ENCODE peak calls at places on chromosomes 4 and X, in eight cellular contexts. One of them, this sample, is unnamed.

GRCh38 chr4:124307143-124307542 is 405.4 kb downstream of the ANKRD50 start:
- DNase-seq in mesenchymal stem cell: no peak
- DNase-seq in psoas muscle: no peak
- DNase-seq in astrocyte of the spinal cord: no peak
- DNase-seq in hepatocyte: no peak
- DNase-seq in GM12865: no peak
- DNase-seq in lower leg skin: no peak
- DNase-seq in AG04449: no peak
- DNase-seq in this sample: no peak

GRCh38 chrX:135509885-135510284 is 10.6 kb upstream of the INTS6L start:
- DNase-seq in astrocyte of the spinal cord: no peak
- DNase-seq in hepatocyte: no peak
- DNase-seq in psoas muscle: no peak
- DNase-seq in GM12865: no peak
- DNase-seq in AG04449: no peak
- DNase-seq in mesenchymal stem cell: no peak
- DNase-seq in lower leg skin: no peak
- DNase-seq in this sample: no peak

GRCh38 chr4:12724520-12724919 is 759.6 kb downstream of the RAB28 start:
- DNase-seq in GM12865: peak
- DNase-seq in AG04449: no peak
- DNase-seq in hepatocyte: peak
- DNase-seq in mesenchymal stem cell: peak
- DNase-seq in psoas muscle: no peak
- DNase-seq in lower leg skin: no peak
- DNase-seq in astrocyte of the spinal cord: no peak
- DNase-seq in this sample: no peak

GRCh38 chr4:109786846-109787245 is 15.0 kb downstream of the CFI start:
- DNase-seq in psoas muscle: no peak
- DNase-seq in astrocyte of the spinal cord: no peak
- DNase-seq in hepatocyte: no peak
- DNase-seq in lower leg skin: no peak
- DNase-seq in GM12865: no peak
- DNase-seq in mesenchymal stem cell: no peak
- DNase-seq in AG04449: no peak
- DNase-seq in this sample: no peak

GRCh38 chr4:173958445-173958844 is 325.0 kb downstream of the FBXO8 start:
- DNase-seq in AG04449: no peak
- DNase-seq in GM12865: no peak
- DNase-seq in mesenchymal stem cell: peak
- DNase-seq in astrocyte of the spinal cord: peak
- DNase-seq in hepatocyte: no peak
- DNase-seq in lower leg skin: no peak
- DNase-seq in psoas muscle: no peak
- DNase-seq in this sample: no peak

GRCh38 chrX:38641197-38641596 is 79.9 kb downstream of the TSPAN7 start:
- DNase-seq in astrocyte of the spinal cord: no peak
- DNase-seq in hepatocyte: no peak
- DNase-seq in mesenchymal stem cell: no peak
- DNase-seq in psoas muscle: no peak
- DNase-seq in lower leg skin: no peak
- DNase-seq in AG04449: no peak
- DNase-seq in GM12865: no peak
- DNase-seq in this sample: no peak

GRCh38 chr4:188297873-188298272 is 158.6 kb downstream of the TRIML1 start:
- DNase-seq in psoas muscle: no peak
- DNase-seq in mesenchymal stem cell: peak
- DNase-seq in AG04449: peak
- DNase-seq in GM12865: no peak
- DNase-seq in hepatocyte: no peak
- DNase-seq in astrocyte of the spinal cord: peak
- DNase-seq in lower leg skin: no peak
- DNase-seq in this sample: peak

GRCh38 chr4:142128529-142128928 is 492.1 kb downstream of the IL15 start:
- DNase-seq in AG04449: peak
- DNase-seq in lower leg skin: no peak
- DNase-seq in hepatocyte: peak
- DNase-seq in mesenchymal stem cell: peak
- DNase-seq in GM12865: no peak
- DNase-seq in astrocyte of the spinal cord: peak
- DNase-seq in psoas muscle: no peak
- DNase-seq in this sample: peak

GRCh38 chr4:17781072-17781830 is at the start of gene FAM184B:
- DNase-seq in mesenchymal stem cell: peak
- DNase-seq in AG04449: no peak
- DNase-seq in lower leg skin: no peak
- DNase-seq in hepatocyte: peak
- DNase-seq in psoas muscle: peak
- DNase-seq in astrocyte of the spinal cord: peak
- DNase-seq in GM12865: no peak
- DNase-seq in this sample: no peak

GRCh38 chrX:85501349-85501748 is 121.9 kb upstream of the POF1B start:
- DNase-seq in astrocyte of the spinal cord: no peak
- DNase-seq in hepatocyte: no peak
- DNase-seq in AG04449: no peak
- DNase-seq in GM12865: no peak
- DNase-seq in psoas muscle: no peak
- DNase-seq in lower leg skin: no peak
- DNase-seq in mesenchymal stem cell: no peak
- DNase-seq in this sample: no peak

GRCh38 chrX:85493821-85494220 is 114.4 kb upstream of the POF1B start:
- DNase-seq in lower leg skin: no peak
- DNase-seq in hepatocyte: no peak
- DNase-seq in mesenchymal stem cell: no peak
- DNase-seq in GM12865: no peak
- DNase-seq in AG04449: no peak
- DNase-seq in astrocyte of the spinal cord: no peak
- DNase-seq in psoas muscle: no peak
- DNase-seq in this sample: no peak

GRCh38 chrX:85504381-85504780 is 124.9 kb upstream of the POF1B start:
- DNase-seq in astrocyte of the spinal cord: no peak
- DNase-seq in psoas muscle: no peak
- DNase-seq in hepatocyte: no peak
- DNase-seq in AG04449: no peak
- DNase-seq in lower leg skin: no peak
- DNase-seq in mesenchymal stem cell: no peak
- DNase-seq in GM12865: no peak
- DNase-seq in this sample: no peak

GRCh38 chrX:85503258-85504158 is 124.0 kb upstream of the POF1B start:
- DNase-seq in AG04449: no peak
- DNase-seq in astrocyte of the spinal cord: no peak
- DNase-seq in psoas muscle: no peak
- DNase-seq in lower leg skin: no peak
- DNase-seq in GM12865: no peak
- DNase-seq in mesenchymal stem cell: no peak
- DNase-seq in hepatocyte: no peak
- DNase-seq in this sample: no peak

DNA sequence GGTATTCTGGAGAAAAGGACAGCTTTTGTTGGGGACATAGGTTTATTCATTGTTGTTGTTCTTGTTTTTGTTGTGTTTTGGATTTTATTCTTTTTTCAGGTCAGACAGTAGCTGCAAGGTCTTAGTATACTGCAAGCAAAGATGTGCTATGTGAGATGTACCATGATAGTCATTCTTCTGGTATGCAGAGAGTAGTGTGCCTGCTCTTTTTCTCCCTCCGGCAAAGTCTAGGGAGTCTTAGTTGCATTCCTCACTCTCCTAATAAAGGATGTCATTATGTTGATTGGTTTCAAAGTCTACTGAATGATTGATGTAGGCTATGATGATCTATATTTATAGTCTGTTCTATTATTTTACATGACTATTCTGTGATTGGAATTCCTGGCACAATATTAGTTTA is 119.9 kb upstream of the POF1B start:
- DNase-seq in GM12865: no peak
- DNase-seq in astrocyte of the spinal cord: no peak
- DNase-seq in psoas muscle: no peak
- DNase-seq in lower leg skin: no peak
- DNase-seq in mesenchymal stem cell: no peak
- DNase-seq in AG04449: no peak
- DNase-seq in hepatocyte: peak
- DNase-seq in this sample: no peak
- H3K4me3 ChIP-seq in GM12865: no peak
- H3K4me3 ChIP-seq in astrocyte of the spinal cord: no peak
- H3K4me3 ChIP-seq in psoas muscle: no peak
- H3K4me3 ChIP-seq in lower leg skin: no peak
- H3K4me3 ChIP-seq in mesenchymal stem cell: no peak
- H3K4me3 ChIP-seq in AG04449: no peak
- H3K4me3 ChIP-seq in hepatocyte: no peak
- H3K4me3 ChIP-seq in this sample: no peak

DNA sequence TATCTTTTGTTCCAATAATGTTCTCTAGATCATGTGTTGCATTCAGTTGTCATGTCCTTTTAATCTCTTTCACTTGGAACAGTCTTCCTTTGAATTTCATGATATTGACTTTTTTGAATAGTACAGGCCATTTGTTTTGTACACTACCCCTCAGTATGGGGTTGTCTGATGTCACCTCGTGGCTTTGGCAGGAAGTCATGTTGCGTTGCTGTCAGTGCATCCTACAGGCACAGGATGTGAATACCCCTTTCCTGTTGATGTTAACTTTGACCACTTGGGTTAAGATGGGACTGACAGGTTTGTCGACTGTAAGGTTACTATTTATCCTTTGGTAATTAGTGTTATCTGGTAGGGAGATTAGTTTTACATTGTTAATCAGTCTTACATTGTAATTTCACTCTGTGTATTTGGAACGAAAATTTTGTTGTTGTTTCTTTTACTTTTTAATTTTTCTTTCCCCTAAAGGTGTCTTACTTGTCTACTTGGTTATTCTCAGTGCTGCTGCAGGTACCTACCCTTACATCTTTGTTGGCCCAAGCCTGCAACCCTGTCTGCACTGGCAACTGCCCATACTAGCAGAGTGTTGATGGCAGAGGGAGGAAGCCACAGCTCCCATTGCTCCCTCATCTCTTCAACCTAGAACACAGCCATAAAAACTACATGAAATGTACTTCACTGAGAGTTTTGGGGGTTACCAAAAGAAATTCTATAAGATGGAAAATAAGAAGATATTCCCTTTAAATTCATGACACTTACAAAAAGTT is 14.7 kb upstream of the ATP8A1 start:
- DNase-seq in lower leg skin: no peak
- DNase-seq in mesenchymal stem cell: no peak
- DNase-seq in hepatocyte: no peak
- DNase-seq in GM12865: peak
- DNase-seq in astrocyte of the spinal cord: no peak
- DNase-seq in psoas muscle: no peak
- DNase-seq in AG04449: no peak
- DNase-seq in this sample: no peak
- H3K4me3 ChIP-seq in lower leg skin: no peak
- H3K4me3 ChIP-seq in mesenchymal stem cell: no peak
- H3K4me3 ChIP-seq in hepatocyte: no peak
- H3K4me3 ChIP-seq in GM12865: no peak
- H3K4me3 ChIP-seq in astrocyte of the spinal cord: no peak
- H3K4me3 ChIP-seq in psoas muscle: no peak
- H3K4me3 ChIP-seq in AG04449: no peak
- H3K4me3 ChIP-seq in this sample: no peak

DNA sequence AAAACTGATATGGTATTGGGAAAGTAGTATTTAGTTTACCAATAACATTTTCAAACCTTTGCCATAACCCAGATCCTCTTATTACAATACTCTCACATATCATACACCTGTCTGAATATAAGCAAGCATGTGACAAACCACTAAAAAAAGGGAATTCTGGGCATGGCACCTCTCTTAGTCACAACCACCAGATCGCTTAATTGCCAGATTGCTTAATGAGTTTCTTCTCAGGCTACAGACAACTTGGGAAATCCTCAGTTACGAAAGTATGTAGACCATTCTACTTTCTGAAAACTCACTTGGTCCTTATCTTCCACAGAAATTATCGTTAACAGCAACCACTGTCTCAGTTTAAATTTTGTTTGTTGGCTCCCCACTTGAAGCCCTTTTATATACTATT is 2.1 kb downstream of the NAF1 start:
- DNase-seq in AG04449: no peak
- DNase-seq in psoas muscle: no peak
- DNase-seq in astrocyte of the spinal cord: no peak
- DNase-seq in hepatocyte: no peak
- DNase-seq in GM12865: peak
- DNase-seq in mesenchymal stem cell: peak
- DNase-seq in lower leg skin: no peak
- DNase-seq in this sample: no peak
- H3K4me3 ChIP-seq in AG04449: peak
- H3K4me3 ChIP-seq in psoas muscle: peak
- H3K4me3 ChIP-seq in astrocyte of the spinal cord: peak
- H3K4me3 ChIP-seq in hepatocyte: peak
- H3K4me3 ChIP-seq in GM12865: peak
- H3K4me3 ChIP-seq in mesenchymal stem cell: no peak
- H3K4me3 ChIP-seq in lower leg skin: no peak
- H3K4me3 ChIP-seq in this sample: peak

GRCh38 chr4:144788469-144788868 is 142.5 kb downstream of the HHIP start:
- DNase-seq in hepatocyte: no peak
- DNase-seq in mesenchymal stem cell: no peak
- DNase-seq in psoas muscle: no peak
- DNase-seq in AG04449: no peak
- DNase-seq in astrocyte of the spinal cord: no peak
- DNase-seq in GM12865: no peak
- DNase-seq in lower leg skin: no peak
- DNase-seq in this sample: no peak

GRCh38 chr4:144782345-144782744 is 136.4 kb downstream of the HHIP start:
- DNase-seq in AG04449: no peak
- DNase-seq in lower leg skin: no peak
- DNase-seq in GM12865: no peak
- DNase-seq in hepatocyte: no peak
- DNase-seq in astrocyte of the spinal cord: peak
- DNase-seq in mesenchymal stem cell: no peak
- DNase-seq in psoas muscle: no peak
- DNase-seq in this sample: no peak

GRCh38 chr4:144787365-144788263 is 141.7 kb downstream of the HHIP start:
- DNase-seq in psoas muscle: no peak
- DNase-seq in astrocyte of the spinal cord: peak
- DNase-seq in lower leg skin: no peak
- DNase-seq in AG04449: no peak
- DNase-seq in mesenchymal stem cell: peak
- DNase-seq in GM12865: peak
- DNase-seq in hepatocyte: peak
- DNase-seq in this sample: no peak
- H3K4me3 ChIP-seq in psoas muscle: no peak
- H3K4me3 ChIP-seq in astrocyte of the spinal cord: no peak
- H3K4me3 ChIP-seq in lower leg skin: no peak
- H3K4me3 ChIP-seq in AG04449: no peak
- H3K4me3 ChIP-seq in mesenchymal stem cell: no peak
- H3K4me3 ChIP-seq in GM12865: no peak
- H3K4me3 ChIP-seq in hepatocyte: no peak
- H3K4me3 ChIP-seq in this sample: no peak

This sample was measured in skeletal muscle cell.